ENCODE peak calls at places on chromosomes 6 and 20, in six cellular contexts. G, H, M, Q, E and L are unnamed samples. For H3K9me3, the result is how much of the 10 kb centered on the place peaks cover.

GRCh38 chr6:491233-491632 is 99.7 kb downstream of the IRF4 start:
- DNase-seq in G (no peak), H (no peak), M (no peak), Q (no peak), E (no peak), L (peak)

GRCh38 chr20:35637266-35637665 is 21.6 kb downstream of the SPAG4 start:
- DNase-seq in G (no peak), H (no peak), M (no peak), Q (no peak), E (no peak), L (no peak)

GRCh38 chr20:20518263-20518662 is 150.4 kb downstream of the INSM1 start:
- DNase-seq in G (no peak), H (no peak), M (no peak), Q (no peak), E (no peak), L (no peak)

GRCh38 chr20:35319206-35320197 is 27.3 kb upstream of the FAM83C start:
- DNase-seq in G (no peak), H (no peak), M (no peak), Q (no peak), E (no peak), L (no peak)

GRCh38 chr20:19741914-19742313 is 16.1 kb upstream of the RIN2 start:
- DNase-seq in G (no peak), H (no peak), M (no peak), Q (no peak), E (no peak), L (no peak)

GRCh38 chr6:130306377-130306776 is 59.4 kb upstream of the TMEM200A start:
- DNase-seq in G (no peak), H (no peak), M (no peak), Q (no peak), E (no peak), L (no peak)

GRCh38 chr20:3777381-3777725 is 3.9 kb downstream of the SPEF1 start:
- DNase-seq in G (no peak), H (no peak), M (no peak), Q (no peak), E (no peak), L (no peak)

GRCh38 chr20:4666001-4666470 is 55.7 kb upstream of the PRND start:
- DNase-seq in G (no peak), H (no peak), M (no peak), Q (peak), E (no peak), L (peak)

GRCh38 chr6:89940225-89941027 is 46.2 kb downstream of the GJA10 start:
- DNase-seq in G (peak), H (peak), M (peak), Q (peak), E (peak), L (peak)

GRCh38 chr6:125981566-125982185 is 4.7 kb upstream of the TRMT11 start:
- DNase-seq in G (no peak), H (no peak), M (no peak), Q (no peak), E (no peak), L (no peak)

GRCh38 chr6:100171533-100172321 is 177.7 kb upstream of the MCHR2 start:
- DNase-seq in G (no peak), H (no peak), M (no peak), Q (peak), E (no peak), L (no peak)

GRCh38 chr6:132817554-132818403 is 3.4 kb downstream of the RPS12 start:
- DNase-seq in G (no peak), H (no peak), M (no peak), Q (no peak), E (no peak), L (no peak)

GRCh38 chr6:113591896-113592827 is 265.0 kb upstream of the MARCKS start:
- DNase-seq in G (no peak), H (no peak), M (no peak), Q (peak), E (no peak), L (no peak)

GRCh38 chr6:14716499-14717146 is 529.2 kb upstream of the JARID2 start:
- DNase-seq in G (no peak), H (no peak), M (no peak), Q (no peak), E (no peak), L (no peak)

GRCh38 chr6:108697646-108698161 is 137.0 kb downstream of the FOXO3 start:
- DNase-seq in G (no peak), H (no peak), M (no peak), Q (peak), E (no peak), L (no peak)

GRCh38 chr6:52157301-52157930 is 28.8 kb upstream of the IL17A start:
- DNase-seq in G (no peak), H (no peak), M (no peak), Q (peak), E (no peak), L (no peak)

GRCh38 chr20:17511401-17511800 is 19.8 kb downstream of the BFSP1 start:
- DNase-seq in G (no peak), H (no peak), M (no peak), Q (no peak), E (no peak), L (no peak)

GRCh38 chr6:36957773-36958271 is 3.3 kb downstream of the PI16 start:
- DNase-seq in G (no peak), H (no peak), M (no peak), Q (no peak), E (no peak), L (no peak)

GRCh38 chr6:100103936-100104335 is 109.9 kb upstream of the MCHR2 start:
- DNase-seq in G (no peak), H (no peak), M (no peak), Q (no peak), E (no peak), L (no peak)

GRCh38 chr6:21447987-21448386 is 145.6 kb upstream of the SOX4 start:
- DNase-seq in G (no peak), H (no peak), M (no peak), Q (no peak), E (no peak), L (no peak)

GRCh38 chr6:7463785-7464184 is 74.2 kb downstream of the RIOK1 start:
- DNase-seq in G (no peak), H (peak), M (no peak), Q (peak), E (no peak), L (no peak)

GRCh38 chr6:15901141-15902115 is 227.5 kb upstream of the MYLIP start:
- DNase-seq in G (no peak), H (no peak), M (no peak), Q (peak), E (no peak), L (no peak)

GRCh38 chr6:146860583-146860982 is 261.8 kb downstream of the ADGB start:
- DNase-seq in G (no peak), H (no peak), M (no peak), Q (no peak), E (no peak), L (no peak)

GRCh38 chr6:1321715-1322114 is 9.8 kb downstream of the FOXQ1 start:
- DNase-seq in G (no peak), H (no peak), M (no peak), Q (peak), E (no peak), L (no peak)

GRCh38 chr6:157292202-157292601 is 31.1 kb downstream of the TMEM242 start:
- DNase-seq in G (no peak), H (no peak), M (no peak), Q (no peak), E (no peak), L (no peak)

GRCh38 chr6:90446164-90446563 is 140.7 kb downstream of the MAP3K7 start:
- DNase-seq in G (no peak), H (no peak), M (no peak), Q (peak), E (no peak), L (no peak)

GRCh38 chr6:113654396-113654795 is 202.7 kb upstream of the MARCKS start:
- DNase-seq in G (peak), H (no peak), M (peak), Q (peak), E (peak), L (no peak)

GRCh38 chr6:13611715-13612114 is 3.4 kb upstream of the NOL7 start:
- DNase-seq in G (no peak), H (no peak), M (no peak), Q (no peak), E (no peak), L (no peak)

GRCh38 chr6:79440590-79440989 is 96.6 kb downstream of the LCA5 start:
- DNase-seq in G (no peak), H (no peak), M (no peak), Q (no peak), E (no peak), L (no peak)

GRCh38 chr6:4358414-4359107 is 223.2 kb upstream of the ECI2 start:
- DNase-seq in G (peak), H (peak), M (peak), Q (peak), E (peak), L (no peak)

GRCh38 chr6:34317882-34318491 is 69.2 kb upstream of the SMIM29 start:
- DNase-seq in G (no peak), H (no peak), M (no peak), Q (peak), E (no peak), L (no peak)

GRCh38 chr6:1080453-1081328 is 231.2 kb upstream of the FOXQ1 start:
- DNase-seq in G (no peak), H (no peak), M (no peak), Q (no peak), E (no peak), L (no peak)

GRCh38 chr6:122994256-122994655 is 1.8 kb upstream of the CLVS2 start:
- DNase-seq in G (no peak), H (no peak), M (no peak), Q (no peak), E (no peak), L (no peak)

GRCh38 chr6:100347901-100348550 is 116.7 kb downstream of the SIM1 start:
- DNase-seq in G (no peak), H (no peak), M (no peak), Q (peak), E (no peak), L (no peak)

GRCh38 chr6:79841577-79842381 is 105.6 kb downstream of the ELOVL4 start:
- DNase-seq in G (no peak), H (no peak), M (no peak), Q (no peak), E (no peak), L (no peak)

GRCh38 chr6:38259736-38260135 is 380.0 kb downstream of the BTBD9 start:
- DNase-seq in G (no peak), H (no peak), M (no peak), Q (peak), E (no peak), L (no peak)

DNA sequence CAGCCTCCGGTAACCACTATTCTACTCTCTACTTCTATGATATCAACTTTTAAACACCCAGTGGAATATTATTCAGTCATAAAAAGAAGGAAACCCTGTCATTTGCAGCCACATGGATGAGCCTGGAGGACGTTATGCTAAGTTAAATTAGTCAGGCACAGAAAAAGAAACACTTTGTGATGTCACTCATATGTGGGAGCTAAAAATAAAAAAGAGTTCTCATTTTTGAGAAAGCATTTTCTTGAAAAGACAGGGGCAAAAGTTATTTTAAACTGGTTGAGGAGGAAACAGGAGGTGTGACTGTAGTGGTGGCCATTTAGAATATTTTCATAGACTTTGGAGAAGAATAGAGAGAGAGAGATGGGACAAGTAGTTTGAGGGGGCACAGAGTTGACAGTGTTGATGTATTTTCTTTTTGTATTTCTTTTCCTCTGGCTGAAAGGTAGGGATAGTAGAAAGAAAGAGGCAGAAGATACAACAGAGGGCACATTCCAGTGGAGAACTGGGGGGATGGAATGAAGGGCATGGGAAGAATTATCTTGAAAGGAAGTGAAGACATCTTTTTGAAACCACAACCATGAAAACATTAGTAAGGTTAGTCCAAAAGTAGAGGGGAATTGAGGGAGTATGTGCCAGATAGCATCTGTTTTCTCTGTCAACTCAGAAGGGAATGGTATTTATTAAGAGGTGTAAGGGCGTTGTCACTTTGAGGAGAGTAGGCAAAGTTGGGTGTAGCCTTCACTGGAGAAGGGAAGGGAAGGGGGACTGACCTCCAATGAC is 181.3 kb upstream of the GMDS start:
- DNase-seq in G (no peak), H (no peak), M (no peak), Q (peak), E (no peak), L (no peak)
- H3K9me3 ChIP-seq in G (under half), H (under half), M (under half), Q (under half), E (under half), L (under half)

GRCh38 chr6:81744136-81744535 is 8.3 kb downstream of the TENT5A start:
- DNase-seq in G (no peak), H (no peak), M (no peak), Q (no peak), E (no peak), L (no peak)
- H3K9me3 ChIP-seq in G (under half), H (under half), M (under half), Q (under half), E (under half), L (under half)

GRCh38 chr20:31490752-31491151 is 15.7 kb downstream of the REM1 start:
- DNase-seq in G (no peak), H (no peak), M (no peak), Q (no peak), E (no peak), L (no peak)
- H3K9me3 ChIP-seq in G (under half), H (under half), M (under half), Q (under half), E (under half), L (under half)

DNA sequence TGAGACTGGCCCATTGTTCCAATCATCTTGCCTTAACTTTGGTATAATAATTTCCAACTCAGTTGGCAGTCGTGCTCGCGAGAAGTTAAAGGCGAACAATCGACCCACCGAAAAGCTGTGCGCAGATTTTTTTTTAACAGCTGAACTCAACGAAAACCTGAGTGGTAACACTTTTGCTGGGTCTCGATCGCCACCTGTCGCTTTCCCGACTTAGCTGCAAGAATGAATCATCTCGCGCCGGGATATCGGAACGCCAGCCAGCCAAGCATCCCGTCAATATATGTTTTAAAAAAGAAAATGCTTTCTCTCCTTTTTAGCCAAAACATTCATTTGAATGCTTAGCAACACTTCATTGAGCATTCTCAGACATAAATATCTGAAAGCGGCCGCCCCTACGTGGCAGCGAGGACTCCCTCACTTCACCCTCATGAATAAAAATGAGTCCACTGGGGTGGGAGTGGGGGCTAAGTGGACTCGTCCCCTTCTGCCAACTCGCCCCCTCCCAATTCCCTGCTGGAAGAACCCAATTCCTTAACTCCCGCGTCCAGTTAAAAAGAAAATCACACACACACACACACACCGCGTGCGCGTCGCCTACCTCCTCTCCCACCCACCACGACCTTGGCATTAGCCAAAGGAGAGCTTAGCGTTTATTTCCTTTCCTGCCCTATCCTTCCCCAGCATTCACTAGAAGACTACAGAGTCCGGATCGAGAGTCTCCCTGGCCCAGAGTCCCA is 1.5 kb downstream of the COL12A1 start:
- DNase-seq in G (peak), H (peak), M (peak), Q (peak), E (peak), L (no peak)
- H3K9me3 ChIP-seq in G (under half), H (under half), M (under half), Q (under half), E (under half), L (under half)

DNA sequence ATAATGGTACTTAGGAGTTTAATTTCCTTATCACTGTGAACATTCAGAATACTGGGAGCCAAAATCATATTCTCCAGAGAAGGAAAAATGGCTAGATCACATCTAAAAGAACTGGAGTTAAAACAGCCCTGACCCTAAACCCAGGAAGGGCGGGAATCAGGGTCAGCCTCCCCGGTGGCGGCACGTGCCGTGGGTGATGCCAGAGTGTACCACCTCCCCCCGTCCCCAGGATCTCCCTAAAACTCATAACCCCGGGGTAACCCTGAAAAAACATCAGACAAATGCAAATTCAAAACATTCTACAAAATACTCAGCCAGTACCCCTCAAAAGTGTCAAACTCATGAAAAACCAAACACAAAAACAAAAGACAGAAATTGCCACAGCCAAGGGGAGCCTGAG is 148.3 kb downstream of the DLL1 start:
- DNase-seq in G (no peak), H (no peak), M (peak), Q (no peak), E (no peak), L (no peak)
- H3K9me3 ChIP-seq in G (under half), H (under half), M (under half), Q (under half), E (under half), L (under half)

DNA sequence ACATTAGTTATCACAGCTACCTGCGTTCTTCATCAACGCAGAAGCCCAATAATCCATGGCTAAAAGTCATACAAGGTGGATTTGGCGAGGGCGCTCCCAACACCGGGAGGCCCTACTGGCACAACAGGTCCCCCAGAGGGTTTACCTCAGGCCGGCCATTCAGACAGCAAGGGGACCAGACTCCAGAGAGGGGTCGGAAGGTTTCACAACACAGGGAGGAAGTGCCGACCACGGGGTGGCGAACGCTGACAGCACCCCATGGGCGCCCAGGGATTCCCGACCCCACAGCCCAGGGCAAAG is 1515.9 kb upstream of the DEFB115 start:
- DNase-seq in G (no peak), H (no peak), M (no peak), Q (no peak), E (no peak), L (no peak)
- H3K9me3 ChIP-seq in G (under half), H (under half), M (under half), Q (under half), E (under half), L (under half)

DNA sequence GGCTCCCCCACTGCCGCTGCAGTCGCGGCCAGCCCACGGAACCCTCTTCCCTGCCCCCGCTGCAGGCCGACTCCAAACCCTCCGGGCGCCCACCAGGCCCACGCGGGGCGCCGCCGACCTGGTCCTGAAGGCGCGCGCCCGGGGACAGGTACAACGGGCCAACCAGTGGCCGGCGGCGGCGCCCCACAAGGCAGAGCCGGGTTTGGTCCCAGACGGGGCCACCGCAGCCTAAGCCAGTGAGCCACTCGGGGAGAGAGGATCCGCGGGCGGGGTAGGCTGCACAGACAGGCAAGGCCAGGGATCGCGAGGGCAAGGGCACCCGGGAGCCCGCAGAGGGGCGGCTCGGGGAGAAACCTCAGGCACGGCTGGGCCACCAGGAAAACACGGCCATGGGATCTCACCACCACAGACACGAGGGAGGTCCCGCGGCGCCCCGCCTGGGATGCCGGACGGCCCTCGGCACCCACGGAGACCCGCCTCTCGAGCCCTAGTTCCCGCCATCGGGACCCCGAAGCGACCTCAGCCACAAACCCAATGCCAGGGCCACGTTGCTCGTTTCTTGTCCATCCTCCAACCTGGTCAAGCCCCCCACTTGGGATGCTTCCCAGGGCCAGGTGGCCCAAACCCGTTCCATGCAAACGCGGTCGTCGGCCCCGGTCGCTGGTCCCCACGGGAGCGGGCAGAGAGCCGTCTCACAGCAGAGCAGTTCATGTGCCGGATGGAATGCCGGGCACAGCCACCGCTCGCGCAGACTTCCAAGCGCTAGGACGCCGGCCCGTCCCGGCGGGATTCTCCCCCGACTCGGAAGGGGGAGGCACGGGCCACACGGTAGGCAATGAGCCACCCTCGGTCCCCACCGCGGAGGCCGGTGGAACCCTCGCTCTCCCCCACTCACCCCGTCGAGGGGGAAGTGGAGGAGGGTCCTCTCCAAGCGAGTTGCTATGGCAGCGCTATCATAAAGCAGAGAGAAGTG is 1956.6 kb upstream of the DEFB115 start:
- DNase-seq in G (no peak), H (no peak), M (peak), Q (no peak), E (no peak), L (no peak)
- H3K9me3 ChIP-seq in G (under half), H (half or more), M (under half), Q (under half), E (under half), L (under half)

GRCh38 chr20:59737816-59738215 is 133.5 kb downstream of the PHACTR3 start:
- DNase-seq in G (no peak), H (no peak), M (no peak), Q (no peak), E (no peak), L (no peak)

GRCh38 chr20:59735917-59736316 is 131.6 kb downstream of the PHACTR3 start:
- DNase-seq in G (no peak), H (no peak), M (no peak), Q (no peak), E (no peak), L (no peak)

GRCh38 chr20:59737073-59737691 is 132.8 kb downstream of the PHACTR3 start:
- DNase-seq in G (no peak), H (no peak), M (no peak), Q (no peak), E (no peak), L (no peak)

GRCh38 chr20:59735486-59735885 is 131.1 kb downstream of the PHACTR3 start:
- DNase-seq in G (no peak), H (peak), M (no peak), Q (no peak), E (no peak), L (no peak)

GRCh38 chr20:59736366-59736765 is 132.0 kb downstream of the PHACTR3 start:
- DNase-seq in G (no peak), H (no peak), M (no peak), Q (no peak), E (no peak), L (no peak)
- H3K9me3 ChIP-seq in G (under half), H (under half), M (under half), Q (under half), E (under half), L (under half)